ENCODE peak calls at places on chromosomes 11 and 22, in nine cellular contexts. One of them, this sample, is unnamed.

GRCh38 chr11:27467181-27467913 is 5.2 kb downstream of the LGR4 start:
- DNase-seq in heart left ventricle: no peak
- DNase-seq in stimulated activated CD8-positive, alpha-beta memory T cell treated with anti-CD3 and anti-CD28 coated beads, Interleukin-12 subunit alpha, Interleukin-12 subunit beta, amount 100 ng/mL, for 4 hours: no peak
- DNase-seq in anterior cingulate cortex: no peak
- DNase-seq in BE2C: no peak
- DNase-seq in A172: no peak
- DNase-seq in fibroblast of villous mesenchyme: no peak
- DNase-seq in DMS153: no peak
- DNase-seq in mesenteric fat pad: no peak
- DNase-seq in this sample: no peak

GRCh38 chr11:43269229-43269928 is 42.4 kb upstream of the API5 start:
- DNase-seq in heart left ventricle: peak; percentile 25
- DNase-seq in stimulated activated CD8-positive, alpha-beta memory T cell treated with anti-CD3 and anti-CD28 coated beads, Interleukin-12 subunit alpha, Interleukin-12 subunit beta, amount 100 ng/mL, for 4 hours: no peak
- DNase-seq in anterior cingulate cortex: no peak
- DNase-seq in BE2C: peak; percentile 41
- DNase-seq in A172: no peak
- DNase-seq in fibroblast of villous mesenchyme: no peak
- DNase-seq in DMS153: no peak
- DNase-seq in mesenteric fat pad: no peak
- DNase-seq in this sample: peak; percentile 74

GRCh38 chr22:25881353-25881752 is 139.4 kb downstream of the MYO18B start:
- DNase-seq in heart left ventricle: no peak
- DNase-seq in stimulated activated CD8-positive, alpha-beta memory T cell treated with anti-CD3 and anti-CD28 coated beads, Interleukin-12 subunit alpha, Interleukin-12 subunit beta, amount 100 ng/mL, for 4 hours: no peak
- DNase-seq in anterior cingulate cortex: no peak
- DNase-seq in BE2C: no peak
- DNase-seq in A172: no peak
- DNase-seq in fibroblast of villous mesenchyme: no peak
- DNase-seq in DMS153: no peak
- DNase-seq in mesenteric fat pad: no peak
- DNase-seq in this sample: no peak

GRCh38 chr11:64099436-64099835 is 63.7 kb downstream of the FLRT1 start:
- DNase-seq in heart left ventricle: no peak
- DNase-seq in stimulated activated CD8-positive, alpha-beta memory T cell treated with anti-CD3 and anti-CD28 coated beads, Interleukin-12 subunit alpha, Interleukin-12 subunit beta, amount 100 ng/mL, for 4 hours: no peak
- DNase-seq in anterior cingulate cortex: no peak
- DNase-seq in BE2C: no peak
- DNase-seq in A172: no peak
- DNase-seq in fibroblast of villous mesenchyme: no peak
- DNase-seq in DMS153: no peak
- DNase-seq in mesenteric fat pad: no peak
- DNase-seq in this sample: no peak

GRCh38 chr11:120334894-120335462 is 1.2 kb upstream of the ARHGEF12 start:
- DNase-seq in heart left ventricle: peak; percentile 73
- DNase-seq in stimulated activated CD8-positive, alpha-beta memory T cell treated with anti-CD3 and anti-CD28 coated beads, Interleukin-12 subunit alpha, Interleukin-12 subunit beta, amount 100 ng/mL, for 4 hours: no peak
- DNase-seq in anterior cingulate cortex: no peak
- DNase-seq in BE2C: peak; percentile 70
- DNase-seq in A172: peak; percentile 64
- DNase-seq in fibroblast of villous mesenchyme: peak; percentile 94
- DNase-seq in DMS153: peak; percentile 55
- DNase-seq in mesenteric fat pad: no peak
- DNase-seq in this sample: peak; percentile 38

GRCh38 chr11:104028476-104028875 is 8.0 kb upstream of the DDI1 start:
- DNase-seq in heart left ventricle: no peak
- DNase-seq in stimulated activated CD8-positive, alpha-beta memory T cell treated with anti-CD3 and anti-CD28 coated beads, Interleukin-12 subunit alpha, Interleukin-12 subunit beta, amount 100 ng/mL, for 4 hours: no peak
- DNase-seq in anterior cingulate cortex: no peak
- DNase-seq in BE2C: no peak
- DNase-seq in A172: no peak
- DNase-seq in fibroblast of villous mesenchyme: peak; percentile 56
- DNase-seq in DMS153: no peak
- DNase-seq in mesenteric fat pad: no peak
- DNase-seq in this sample: no peak

GRCh38 chr11:65576867-65577755 is 1.3 kb downstream of the EHBP1L1 start:
- DNase-seq in heart left ventricle: peak; percentile 77
- DNase-seq in stimulated activated CD8-positive, alpha-beta memory T cell treated with anti-CD3 and anti-CD28 coated beads, Interleukin-12 subunit alpha, Interleukin-12 subunit beta, amount 100 ng/mL, for 4 hours: no peak
- DNase-seq in anterior cingulate cortex: no peak
- DNase-seq in BE2C: no peak
- DNase-seq in A172: peak; percentile 87
- DNase-seq in fibroblast of villous mesenchyme: peak; percentile 75
- DNase-seq in DMS153: no peak
- DNase-seq in mesenteric fat pad: peak; percentile 96
- DNase-seq in this sample: no peak

GRCh38 chr22:39208013-39208680 is 36.6 kb downstream of the PDGFB start:
- DNase-seq in heart left ventricle: no peak
- DNase-seq in stimulated activated CD8-positive, alpha-beta memory T cell treated with anti-CD3 and anti-CD28 coated beads, Interleukin-12 subunit alpha, Interleukin-12 subunit beta, amount 100 ng/mL, for 4 hours: no peak
- DNase-seq in anterior cingulate cortex: no peak
- DNase-seq in BE2C: peak; percentile 2
- DNase-seq in A172: no peak
- DNase-seq in fibroblast of villous mesenchyme: no peak
- DNase-seq in DMS153: no peak
- DNase-seq in mesenteric fat pad: no peak
- DNase-seq in this sample: no peak

GRCh38 chr11:69524291-69524882 is 42.9 kb downstream of the LINC01488 start:
- DNase-seq in heart left ventricle: no peak
- DNase-seq in stimulated activated CD8-positive, alpha-beta memory T cell treated with anti-CD3 and anti-CD28 coated beads, Interleukin-12 subunit alpha, Interleukin-12 subunit beta, amount 100 ng/mL, for 4 hours: no peak
- DNase-seq in anterior cingulate cortex: no peak
- DNase-seq in BE2C: no peak
- DNase-seq in A172: peak; percentile 85
- DNase-seq in fibroblast of villous mesenchyme: peak; percentile 49
- DNase-seq in DMS153: no peak
- DNase-seq in mesenteric fat pad: peak; percentile 78
- DNase-seq in this sample: no peak

GRCh38 chr22:39055658-39056057 is 15.0 kb downstream of the APOBEC3F start:
- DNase-seq in heart left ventricle: no peak
- DNase-seq in stimulated activated CD8-positive, alpha-beta memory T cell treated with anti-CD3 and anti-CD28 coated beads, Interleukin-12 subunit alpha, Interleukin-12 subunit beta, amount 100 ng/mL, for 4 hours: no peak
- DNase-seq in anterior cingulate cortex: no peak
- DNase-seq in BE2C: no peak
- DNase-seq in A172: no peak
- DNase-seq in fibroblast of villous mesenchyme: no peak
- DNase-seq in DMS153: no peak
- DNase-seq in mesenteric fat pad: no peak
- DNase-seq in this sample: no peak

GRCh38 chr11:73295996-73296318 is 12.1 kb upstream of the ARHGEF17 start:
- DNase-seq in heart left ventricle: no peak
- DNase-seq in stimulated activated CD8-positive, alpha-beta memory T cell treated with anti-CD3 and anti-CD28 coated beads, Interleukin-12 subunit alpha, Interleukin-12 subunit beta, amount 100 ng/mL, for 4 hours: no peak
- DNase-seq in anterior cingulate cortex: no peak
- DNase-seq in BE2C: no peak
- DNase-seq in A172: no peak
- DNase-seq in fibroblast of villous mesenchyme: no peak
- DNase-seq in DMS153: no peak
- DNase-seq in mesenteric fat pad: no peak
- DNase-seq in this sample: no peak

GRCh38 chr22:22848364-22848866 is 39.2 kb upstream of the IGLL5 start:
- DNase-seq in heart left ventricle: peak; percentile 43
- DNase-seq in stimulated activated CD8-positive, alpha-beta memory T cell treated with anti-CD3 and anti-CD28 coated beads, Interleukin-12 subunit alpha, Interleukin-12 subunit beta, amount 100 ng/mL, for 4 hours: peak; percentile 23
- DNase-seq in anterior cingulate cortex: no peak
- DNase-seq in BE2C: peak; percentile 73
- DNase-seq in A172: peak; percentile 27
- DNase-seq in fibroblast of villous mesenchyme: peak; percentile 41
- DNase-seq in DMS153: peak; percentile 27
- DNase-seq in mesenteric fat pad: no peak
- DNase-seq in this sample: peak; percentile 71

GRCh38 chr11:97982512-97982911 is 1038.2 kb upstream of the CNTN5 start:
- DNase-seq in heart left ventricle: no peak
- DNase-seq in stimulated activated CD8-positive, alpha-beta memory T cell treated with anti-CD3 and anti-CD28 coated beads, Interleukin-12 subunit alpha, Interleukin-12 subunit beta, amount 100 ng/mL, for 4 hours: no peak
- DNase-seq in anterior cingulate cortex: no peak
- DNase-seq in BE2C: no peak
- DNase-seq in A172: no peak
- DNase-seq in fibroblast of villous mesenchyme: no peak
- DNase-seq in DMS153: no peak
- DNase-seq in mesenteric fat pad: no peak
- DNase-seq in this sample: no peak

GRCh38 chr22:37633082-37633692 is 6.3 kb upstream of the SH3BP1 start:
- DNase-seq in heart left ventricle: no peak
- DNase-seq in stimulated activated CD8-positive, alpha-beta memory T cell treated with anti-CD3 and anti-CD28 coated beads, Interleukin-12 subunit alpha, Interleukin-12 subunit beta, amount 100 ng/mL, for 4 hours: no peak
- DNase-seq in anterior cingulate cortex: no peak
- DNase-seq in BE2C: no peak
- DNase-seq in A172: no peak
- DNase-seq in fibroblast of villous mesenchyme: no peak
- DNase-seq in DMS153: no peak
- DNase-seq in mesenteric fat pad: no peak
- DNase-seq in this sample: no peak

GRCh38 chr22:35842519-35842913 is 124.8 kb downstream of the APOL5 start:
- DNase-seq in heart left ventricle: no peak
- DNase-seq in stimulated activated CD8-positive, alpha-beta memory T cell treated with anti-CD3 and anti-CD28 coated beads, Interleukin-12 subunit alpha, Interleukin-12 subunit beta, amount 100 ng/mL, for 4 hours: no peak
- DNase-seq in anterior cingulate cortex: no peak
- DNase-seq in BE2C: no peak
- DNase-seq in A172: no peak
- DNase-seq in fibroblast of villous mesenchyme: no peak
- DNase-seq in DMS153: no peak
- DNase-seq in mesenteric fat pad: no peak
- DNase-seq in this sample: no peak

GRCh38 chr11:121318848-121319834 is 26.6 kb downstream of the SC5D start:
- DNase-seq in heart left ventricle: peak; percentile 10
- DNase-seq in stimulated activated CD8-positive, alpha-beta memory T cell treated with anti-CD3 and anti-CD28 coated beads, Interleukin-12 subunit alpha, Interleukin-12 subunit beta, amount 100 ng/mL, for 4 hours: no peak
- DNase-seq in anterior cingulate cortex: no peak
- DNase-seq in BE2C: peak; percentile 31
- DNase-seq in A172: peak; percentile 5
- DNase-seq in fibroblast of villous mesenchyme: peak; percentile 66
- DNase-seq in DMS153: peak; percentile 19
- DNase-seq in mesenteric fat pad: no peak
- DNase-seq in this sample: no peak

GRCh38 chr11:43434893-43435292 is 76.2 kb downstream of the TTC17 start:
- DNase-seq in heart left ventricle: no peak
- DNase-seq in stimulated activated CD8-positive, alpha-beta memory T cell treated with anti-CD3 and anti-CD28 coated beads, Interleukin-12 subunit alpha, Interleukin-12 subunit beta, amount 100 ng/mL, for 4 hours: no peak
- DNase-seq in anterior cingulate cortex: no peak
- DNase-seq in BE2C: no peak
- DNase-seq in A172: no peak
- DNase-seq in fibroblast of villous mesenchyme: no peak
- DNase-seq in DMS153: no peak
- DNase-seq in mesenteric fat pad: no peak
- DNase-seq in this sample: no peak

GRCh38 chr22:28139993-28140392 is 220.9 kb upstream of the PITPNB start:
- DNase-seq in heart left ventricle: no peak
- DNase-seq in stimulated activated CD8-positive, alpha-beta memory T cell treated with anti-CD3 and anti-CD28 coated beads, Interleukin-12 subunit alpha, Interleukin-12 subunit beta, amount 100 ng/mL, for 4 hours: no peak
- DNase-seq in anterior cingulate cortex: no peak
- DNase-seq in BE2C: no peak
- DNase-seq in A172: peak; percentile 4
- DNase-seq in fibroblast of villous mesenchyme: peak; percentile 51
- DNase-seq in DMS153: no peak
- DNase-seq in mesenteric fat pad: no peak
- DNase-seq in this sample: no peak

GRCh38 chr22:26484360-26484706 is 656 bp downstream of the SRRD start:
- DNase-seq in heart left ventricle: no peak
- DNase-seq in stimulated activated CD8-positive, alpha-beta memory T cell treated with anti-CD3 and anti-CD28 coated beads, Interleukin-12 subunit alpha, Interleukin-12 subunit beta, amount 100 ng/mL, for 4 hours: no peak
- DNase-seq in anterior cingulate cortex: no peak
- DNase-seq in BE2C: no peak
- DNase-seq in A172: no peak
- DNase-seq in fibroblast of villous mesenchyme: peak; percentile 18
- DNase-seq in DMS153: no peak
- DNase-seq in mesenteric fat pad: no peak
- DNase-seq in this sample: no peak

GRCh38 chr22:29427176-29427760 is 11.1 kb upstream of the RFPL1 start:
- DNase-seq in heart left ventricle: no peak
- DNase-seq in stimulated activated CD8-positive, alpha-beta memory T cell treated with anti-CD3 and anti-CD28 coated beads, Interleukin-12 subunit alpha, Interleukin-12 subunit beta, amount 100 ng/mL, for 4 hours: no peak
- DNase-seq in anterior cingulate cortex: no peak
- DNase-seq in BE2C: no peak
- DNase-seq in A172: no peak
- DNase-seq in fibroblast of villous mesenchyme: no peak
- DNase-seq in DMS153: no peak
- DNase-seq in mesenteric fat pad: no peak
- DNase-seq in this sample: no peak

GRCh38 chr11:127268956-127269355 is 268.4 kb upstream of the KIRREL3 start:
- DNase-seq in heart left ventricle: no peak
- DNase-seq in stimulated activated CD8-positive, alpha-beta memory T cell treated with anti-CD3 and anti-CD28 coated beads, Interleukin-12 subunit alpha, Interleukin-12 subunit beta, amount 100 ng/mL, for 4 hours: no peak
- DNase-seq in anterior cingulate cortex: no peak
- DNase-seq in BE2C: no peak
- DNase-seq in A172: no peak
- DNase-seq in fibroblast of villous mesenchyme: no peak
- DNase-seq in DMS153: no peak
- DNase-seq in mesenteric fat pad: no peak
- DNase-seq in this sample: no peak

GRCh38 chr11:7467652-7468051 is 17.7 kb upstream of the OLFML1 start:
- DNase-seq in heart left ventricle: no peak
- DNase-seq in stimulated activated CD8-positive, alpha-beta memory T cell treated with anti-CD3 and anti-CD28 coated beads, Interleukin-12 subunit alpha, Interleukin-12 subunit beta, amount 100 ng/mL, for 4 hours: no peak
- DNase-seq in anterior cingulate cortex: no peak
- DNase-seq in BE2C: no peak
- DNase-seq in A172: peak; percentile 5
- DNase-seq in fibroblast of villous mesenchyme: no peak
- DNase-seq in DMS153: no peak
- DNase-seq in mesenteric fat pad: no peak
- DNase-seq in this sample: no peak

GRCh38 chr11:122077459-122077858 is 38.6 kb downstream of the BLID start:
- DNase-seq in heart left ventricle: no peak
- DNase-seq in stimulated activated CD8-positive, alpha-beta memory T cell treated with anti-CD3 and anti-CD28 coated beads, Interleukin-12 subunit alpha, Interleukin-12 subunit beta, amount 100 ng/mL, for 4 hours: no peak
- DNase-seq in anterior cingulate cortex: no peak
- DNase-seq in BE2C: no peak
- DNase-seq in A172: no peak
- DNase-seq in fibroblast of villous mesenchyme: no peak
- DNase-seq in DMS153: no peak
- DNase-seq in mesenteric fat pad: no peak
- DNase-seq in this sample: no peak

This sample was measured in glutamatergic neuron.